ENCODE peak calls at places on chromosomes 5 and 9, in four cellular contexts. Y, K, I and X are unnamed samples. For H3K27me3, the result is how much of the 10 kb centered on the place peaks cover.

GRCh38 chr9:95100071-95100627 is 217.4 kb downstream of the FANCC start:
- DNase-seq in Y (no peak), K (no peak), I (no peak), X (no peak)

GRCh38 chr9:121278535-121279169 is 10.7 kb downstream of the GSN start:
- DNase-seq in K (peak), Y (no peak), I (peak), X (no peak)

GRCh38 chr9:130579738-130580463 is 524 bp downstream of the FUBP3 start:
- DNase-seq in I (peak), Y (no peak), K (peak), X (no peak)

GRCh38 chr9:130181645-130182044 is 9.4 kb downstream of the NCS1 start:
- DNase-seq in I (no peak), K (no peak), Y (peak), X (no peak)

GRCh38 chr9:105452185-105452584 is 4.4 kb downstream of the FSD1L start:
- DNase-seq in I (peak), Y (no peak), K (no peak), X (no peak)

GRCh38 chr5:119411291-119411934 is 40.9 kb upstream of the HSD17B4 start:
- DNase-seq in K (no peak), Y (no peak), I (no peak), X (no peak)

GRCh38 chr5:60540855-60541805 is 158.8 kb downstream of the DEPDC1B start:
- DNase-seq in K (no peak), I (no peak), Y (no peak), X (no peak)

GRCh38 chr9:79685576-79685975 is 113.8 kb downstream of the TLE4 start:
- DNase-seq in I (no peak), Y (no peak), K (no peak), X (no peak)

GRCh38 chr5:157518963-157519362 is 56.6 kb downstream of the ADAM19 start:
- DNase-seq in I (no peak), Y (no peak), K (no peak), X (no peak)

GRCh38 chr9:22229069-22229468 is 217.6 kb upstream of the DMRTA1 start:
- DNase-seq in Y (no peak), K (no peak), I (no peak), X (no peak)

GRCh38 chr9:135079676-135080075 is 7.8 kb upstream of the OLFM1 start:
- DNase-seq in I (no peak), K (no peak), Y (no peak), X (no peak)

GRCh38 chr5:133953568-133954145 is 14.8 kb downstream of the C5orf15 start:
- DNase-seq in K (no peak), I (no peak), Y (no peak), X (no peak)

GRCh38 chr9:137023583-137023991 is 4.5 kb downstream of the ABCA2 start:
- DNase-seq in Y (no peak), I (no peak), K (no peak), X (no peak)

GRCh38 chr9:4011062-4011461 is 288.8 kb downstream of the GLIS3 start:
- DNase-seq in Y (no peak), K (no peak), I (no peak), X (no peak)

GRCh38 chr9:94639045-94639995 is at the start of gene FBP1:
- DNase-seq in Y (peak), I (no peak), K (peak), X (peak)

GRCh38 chr9:134290603-134291451 is 35.4 kb upstream of the RXRA start:
- DNase-seq in K (no peak), Y (no peak), I (no peak), X (no peak)

GRCh38 chr5:23528677-23529076 is 21.3 kb downstream of the PRDM9 start:
- DNase-seq in K (no peak), Y (no peak), I (no peak), X (no peak)

GRCh38 chr5:1507016-1507375 is 16.8 kb downstream of the LPCAT1 start:
- DNase-seq in K (no peak), I (no peak), Y (no peak), X (no peak)

GRCh38 chr5:72566746-72567145 is 59.5 kb upstream of the ZNF366 start:
- DNase-seq in I (no peak), K (no peak), Y (no peak), X (no peak)

GRCh38 chr5:138935466-138935865 is 60.3 kb upstream of the LRRTM2 start:
- DNase-seq in Y (no peak), I (no peak), K (no peak), X (no peak)

GRCh38 chr5:66742083-66742895 is 146.1 kb downstream of the MAST4 start:
- DNase-seq in Y (peak), I (peak), K (no peak), X (no peak)

GRCh38 chr5:80921026-80921425 is 39.1 kb upstream of the RASGRF2 start:
- DNase-seq in Y (no peak), K (no peak), I (no peak), X (no peak)

GRCh38 chr9:87322840-87323635 is 174.6 kb upstream of the DAPK1 start:
- DNase-seq in Y (no peak), I (no peak), K (no peak), X (no peak)

GRCh38 chr9:124197177-124198095 is 60.3 kb upstream of the NEK6 start:
- DNase-seq in I (no peak), K (no peak), Y (no peak), X (no peak)

GRCh38 chr9:122190597-122191381 is 31.1 kb downstream of the MORN5 start:
- DNase-seq in Y (no peak), K (no peak), I (no peak), X (no peak)

GRCh38 chr5:149264432-149265069 is 7.1 kb upstream of the AFAP1L1 start:
- DNase-seq in Y (peak), K (peak), I (no peak), X (peak)

GRCh38 chr9:81819859-81820546 is 108.2 kb upstream of the SPATA31D4 start:
- DNase-seq in Y (no peak), I (no peak), K (no peak), X (no peak)

GRCh38 chr9:126149661-126150060 is 177.0 kb upstream of the MVB12B start:
- DNase-seq in K (no peak), Y (no peak), I (no peak), X (no peak)

GRCh38 chr9:21081999-21082398 is 4.3 kb upstream of the IFNB1 start:
- DNase-seq in Y (no peak), I (no peak), K (peak), X (no peak)

GRCh38 chr5:64526709-64527439 is 21.1 kb downstream of the RGS7BP start:
- DNase-seq in K (no peak), Y (no peak), I (no peak), X (no peak)

GRCh38 chr9:5582835-5583195 is 46.1 kb upstream of the RIC1 start:
- DNase-seq in Y (no peak), K (peak), I (no peak), X (no peak)

GRCh38 chr9:26723486-26723885 is 169.1 kb downstream of the CAAP1 start:
- DNase-seq in K (no peak), Y (no peak), I (peak), X (no peak)

GRCh38 chr9:129506892-129507291 is 114.0 kb downstream of the C9orf50 start:
- DNase-seq in I (no peak), K (no peak), Y (peak), X (no peak)

GRCh38 chr5:6905883-6906282 is 192.7 kb downstream of the TENT4A start:
- DNase-seq in K (no peak), I (no peak), Y (no peak), X (no peak)

GRCh38 chr5:59337240-59337639 is 556.3 kb downstream of the PDE4D start:
- DNase-seq in I (no peak), K (no peak), Y (no peak), X (no peak)

GRCh38 chr5:141654298-141654697 is 3.1 kb upstream of the FCHSD1 start:
- DNase-seq in I (no peak), K (no peak), Y (no peak), X (no peak)

GRCh38 chr5:141656396-141656795 is 5.2 kb upstream of the FCHSD1 start:
- DNase-seq in I (no peak), Y (no peak), K (no peak), X (no peak)

GRCh38 chr5:141657937-141658545 is 6.8 kb upstream of the FCHSD1 start:
- DNase-seq in I (no peak), Y (no peak), K (no peak), X (no peak)

GRCh38 chr5:141651728-141652105 is 499 bp upstream of the FCHSD1 start:
- DNase-seq in K (no peak), I (no peak), Y (no peak), X (no peak)

GRCh38 chr5:141655020-141655419 is 3.8 kb upstream of the FCHSD1 start:
- DNase-seq in K (no peak), I (no peak), Y (no peak), X (no peak)
- H3K27ac ChIP-seq in K (no peak), I (no peak), Y (no peak), X (no peak)

DNA sequence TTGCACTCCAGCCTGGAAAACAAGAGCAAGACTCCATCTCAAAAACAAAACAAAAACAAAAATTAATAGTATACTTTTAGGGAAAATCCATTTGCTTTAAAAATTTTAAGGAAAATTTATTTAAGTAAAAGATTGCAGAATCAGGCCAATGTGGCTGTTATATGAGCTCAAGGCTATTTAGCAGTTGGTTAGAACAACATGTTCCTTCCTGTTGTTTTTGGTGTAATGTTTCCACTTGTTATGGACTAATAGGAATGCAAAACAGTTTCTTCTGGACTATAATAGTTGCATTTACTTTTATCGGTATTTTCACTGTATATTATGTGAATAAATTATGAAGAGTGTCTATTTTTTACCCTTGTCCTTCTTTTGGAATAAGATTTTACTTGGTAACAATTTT is 3.0 kb upstream of the CDC42SE2 start:
- DNase-seq in Y (no peak), I (no peak), K (no peak), X (no peak)
- H3K27me3 ChIP-seq in Y (under half), I (under half), K (under half), X (under half)

DNA sequence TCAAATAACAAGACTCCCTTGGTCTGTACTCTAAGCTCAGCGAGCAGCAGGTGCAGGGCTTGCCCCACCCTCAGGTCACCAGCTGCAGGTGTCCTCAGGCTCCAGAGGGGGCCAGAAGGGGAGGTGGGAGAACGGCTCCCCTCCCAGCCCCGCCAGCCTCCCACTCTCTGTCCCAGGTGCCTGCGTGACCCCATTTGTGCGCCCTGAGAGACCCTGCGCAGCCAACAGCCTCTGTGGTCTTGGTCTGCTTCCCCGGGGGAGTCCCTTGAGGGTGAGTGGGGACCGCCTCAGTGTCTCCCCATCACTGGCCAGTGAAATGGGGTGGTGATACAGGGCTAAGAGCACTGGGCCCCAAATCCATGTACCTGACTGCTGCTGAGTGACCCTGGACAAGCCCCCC is 62.3 kb upstream of the STXBP1 start:
- DNase-seq in I (no peak), K (no peak), Y (no peak), X (no peak)
- H3K27ac ChIP-seq in I (no peak), K (no peak), Y (peak), X (no peak)

DNA sequence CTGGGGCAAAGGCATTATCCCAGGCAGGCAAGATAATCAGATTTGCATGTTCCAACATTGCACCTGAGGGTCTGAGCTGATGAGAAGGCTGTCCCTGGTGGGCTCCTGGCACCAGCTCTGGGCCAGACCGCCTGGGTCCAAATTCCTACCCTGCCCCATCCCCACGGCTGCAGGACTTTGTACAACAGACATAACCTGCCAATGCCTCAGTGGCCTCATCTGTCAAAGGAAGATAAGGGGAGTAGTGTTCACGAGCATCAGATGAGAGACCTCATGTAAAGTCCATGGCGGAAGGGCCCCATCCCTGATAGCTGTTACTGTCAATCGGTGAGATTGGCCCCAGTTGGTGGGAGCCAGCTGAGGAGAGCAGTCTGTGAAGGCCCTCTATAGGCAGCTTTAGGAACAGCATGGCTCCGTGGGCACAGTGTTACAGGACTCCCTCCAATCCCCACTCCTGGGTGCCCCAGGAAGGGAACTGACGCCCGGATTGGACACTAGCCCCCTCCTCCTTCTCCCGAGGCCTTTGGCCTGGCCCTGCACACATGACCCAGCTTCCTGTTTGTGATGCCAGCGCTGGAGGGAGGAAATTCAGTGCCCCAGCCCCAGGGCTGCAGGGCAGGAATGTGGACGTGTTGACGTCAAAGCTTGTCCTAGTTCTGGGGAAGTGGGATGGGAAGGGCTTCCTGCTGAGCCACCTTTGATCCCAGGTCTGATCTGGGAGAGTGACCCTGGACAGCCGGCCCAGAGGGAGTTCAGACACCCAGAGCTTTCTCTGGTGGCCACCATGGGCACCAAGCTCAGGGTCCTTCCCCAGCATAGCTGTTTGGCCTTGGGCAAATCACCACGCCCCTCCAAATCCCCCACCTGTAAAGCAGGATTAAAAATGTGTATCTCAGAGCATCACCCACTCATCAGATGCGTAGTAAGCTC is 56.2 kb downstream of the DUSP1 start:
- DNase-seq in I (peak), Y (peak), K (peak), X (peak)
- H3K27me3 ChIP-seq in I (under half), Y (under half), K (under half), X (under half)

DNA sequence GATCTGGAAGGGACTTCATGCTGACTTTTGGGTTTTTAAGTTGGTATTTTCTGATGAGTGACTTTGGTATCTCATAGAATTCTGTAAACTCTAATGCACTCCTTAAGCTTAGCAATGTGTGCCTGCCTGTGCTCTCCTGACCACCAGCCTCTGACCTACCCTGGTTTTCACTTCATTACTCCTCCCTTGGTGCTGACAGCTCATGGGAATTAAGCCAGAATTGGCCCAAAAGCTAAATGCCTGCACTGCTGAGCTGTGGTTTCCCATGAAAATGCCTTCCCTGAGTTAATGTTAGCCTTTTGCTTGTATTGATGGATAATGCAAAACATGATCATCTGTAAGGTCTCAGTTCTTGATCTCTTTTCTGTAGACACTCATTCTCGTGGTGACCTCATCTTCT is 308.0 kb downstream of the DOCK8 start:
- DNase-seq in Y (no peak), I (no peak), K (no peak), X (no peak)
- H3K27ac ChIP-seq in Y (no peak), I (no peak), K (no peak), X (no peak)

GRCh38 chr5:172567294-172567693 is 73.8 kb upstream of the NEURL1B start:
- DNase-seq in I (no peak), K (no peak), Y (no peak), X (no peak)

GRCh38 chr5:172564187-172564586 is 76.9 kb upstream of the NEURL1B start:
- DNase-seq in I (no peak), K (no peak), Y (peak), X (no peak)

GRCh38 chr5:172564883-172565282 is 76.2 kb upstream of the NEURL1B start:
- DNase-seq in I (no peak), K (no peak), Y (peak), X (no peak)

GRCh38 chr5:172565931-172566665 is 75.0 kb upstream of the NEURL1B start:
- DNase-seq in K (no peak), I (no peak), Y (no peak), X (no peak)

GRCh38 chr5:172565455-172565854 is 75.6 kb upstream of the NEURL1B start:
- DNase-seq in Y (no peak), I (no peak), K (no peak), X (no peak)
- H3K27me3 ChIP-seq in Y (under half), I (under half), K (under half), X (under half)

GRCh38 chr5:154220625-154221024 is 30.1 kb downstream of the GALNT10 start:
- DNase-seq in K (no peak), I (no peak), Y (no peak), X (no peak)
- H3K27ac ChIP-seq in K (no peak), I (no peak), Y (no peak), X (no peak)